ENCODE peak calls at places on chromosomes 16 and 17, in seven cellular contexts. N is T-helper 1 cell, A is retina, O is anterior cingulate cortex, W is left lung, E is gastrocnemius medialis, D is ELF-1. B is an unnamed sample.

GRCh38 chr17:4329838-4330237 is 36.6 kb downstream of the UBE2G1 start:
- DNase-seq in O (no peak), A (no peak), W (no peak), E (no peak), D (no peak), N (no peak), B (no peak)

GRCh38 chr16:1078579-1079021 is 6.1 kb downstream of the SSTR5 start:
- DNase-seq in N (no peak), D (peak), E (peak), O (no peak), W (no peak), A (peak), B (peak)

GRCh38 chr17:45719335-45720071 is 64.6 kb upstream of the CRHR1 start:
- DNase-seq in W (no peak), A (no peak), D (peak), N (no peak), O (peak), E (peak), B (peak)

GRCh38 chr17:32100971-32101631 is 41.2 kb upstream of the RHOT1 start:
- DNase-seq in O (no peak), D (no peak), A (no peak), E (no peak), N (no peak), W (no peak), B (peak)

GRCh38 chr17:51869387-51869786 is 289.1 kb downstream of the CA10 start:
- DNase-seq in O (no peak), D (peak), N (no peak), E (no peak), W (no peak), A (no peak), B (no peak)

GRCh38 chr17:74646231-74646630 is 22.7 kb upstream of the CD300E start:
- DNase-seq in D (no peak), W (no peak), A (no peak), N (no peak), O (no peak), E (no peak), B (no peak)

GRCh38 chr17:50360716-50361115 is 12.3 kb downstream of the MRPL27 start:
- DNase-seq in W (no peak), N (no peak), D (no peak), E (no peak), A (no peak), O (no peak), B (no peak)

GRCh38 chr17:38512473-38513058 is 84.3 kb downstream of the ARHGAP23 start:
- DNase-seq in D (no peak), N (no peak), O (no peak), A (no peak), E (no peak), W (no peak), B (no peak)

GRCh38 chr16:56657555-56658430 is at the start of gene MT1F:
- DNase-seq in W (peak), A (peak), N (peak), O (no peak), D (peak), E (peak), B (peak)

GRCh38 chr17:63445571-63446217 is 412 bp downstream of the CYB561 start:
- DNase-seq in N (peak), A (peak), E (no peak), D (peak), W (no peak), O (no peak), B (no peak)

GRCh38 chr17:44940321-44940720 is 7.3 kb downstream of the KIF18B start:
- DNase-seq in O (no peak), N (no peak), E (no peak), D (no peak), W (no peak), A (no peak), B (no peak)

GRCh38 chr17:7405413-7405881 is 1.6 kb upstream of the TMEM256 start:
- DNase-seq in D (peak), W (no peak), N (no peak), A (peak), E (no peak), O (no peak), B (no peak)

GRCh38 chr17:12201294-12201693 is 180.6 kb downstream of the MAP2K4 start:
- DNase-seq in E (no peak), N (no peak), D (no peak), W (no peak), A (no peak), O (no peak), B (no peak)